ENCODE peak calls at places on chromosomes 2 and 18, in four cellular contexts. One of them, this sample, is unnamed.

GRCh38 chr18:71047882-71048281 is 759.0 kb downstream of the SOCS6 start:
- DNase-seq in stimulated activated effector memory CD8-positive, alpha-beta T cell treated with anti-CD3 and anti-CD28 coated beads, Interleukin-12 subunit alpha, Interleukin-12 subunit beta, amount 100 ng/mL, for 72 hours: no peak
- DNase-seq in stomach: no peak
- DNase-seq in HT1080: no peak
- DNase-seq in this sample: no peak

GRCh38 chr18:47985837-47986236 is 55.4 kb upstream of the SMAD2 start:
- DNase-seq in stomach: no peak
- DNase-seq in HT1080: no peak
- DNase-seq in stimulated activated effector memory CD8-positive, alpha-beta T cell treated with anti-CD3 and anti-CD28 coated beads, Interleukin-12 subunit alpha, Interleukin-12 subunit beta, amount 100 ng/mL, for 72 hours: no peak
- DNase-seq in this sample: no peak

GRCh38 chr2:233829193-233830110 is 24.9 kb downstream of the HJURP start:
- DNase-seq in HT1080: no peak
- DNase-seq in stimulated activated effector memory CD8-positive, alpha-beta T cell treated with anti-CD3 and anti-CD28 coated beads, Interleukin-12 subunit alpha, Interleukin-12 subunit beta, amount 100 ng/mL, for 72 hours: no peak
- DNase-seq in stomach: peak; percentile 15
- DNase-seq in this sample: no peak

GRCh38 chr2:205811387-205811786 is 129.1 kb downstream of the NRP2 start:
- DNase-seq in stomach: no peak
- DNase-seq in stimulated activated effector memory CD8-positive, alpha-beta T cell treated with anti-CD3 and anti-CD28 coated beads, Interleukin-12 subunit alpha, Interleukin-12 subunit beta, amount 100 ng/mL, for 72 hours: no peak
- DNase-seq in HT1080: no peak
- DNase-seq in this sample: no peak

GRCh38 chr18:39414009-39414700 is 1848.6 kb upstream of the CELF4 start:
- DNase-seq in stimulated activated effector memory CD8-positive, alpha-beta T cell treated with anti-CD3 and anti-CD28 coated beads, Interleukin-12 subunit alpha, Interleukin-12 subunit beta, amount 100 ng/mL, for 72 hours: no peak
- DNase-seq in stomach: no peak
- DNase-seq in HT1080: peak; percentile 93
- DNase-seq in this sample: no peak

GRCh38 chr2:154264024-154264423 is 392.3 kb downstream of the GALNT13 start:
- DNase-seq in stimulated activated effector memory CD8-positive, alpha-beta T cell treated with anti-CD3 and anti-CD28 coated beads, Interleukin-12 subunit alpha, Interleukin-12 subunit beta, amount 100 ng/mL, for 72 hours: no peak
- DNase-seq in stomach: no peak
- DNase-seq in HT1080: peak; percentile 70
- DNase-seq in this sample: no peak

GRCh38 chr2:235827585-235827992 is 333.7 kb downstream of the AGAP1 start:
- DNase-seq in stomach: no peak
- DNase-seq in HT1080: peak; percentile 85
- DNase-seq in stimulated activated effector memory CD8-positive, alpha-beta T cell treated with anti-CD3 and anti-CD28 coated beads, Interleukin-12 subunit alpha, Interleukin-12 subunit beta, amount 100 ng/mL, for 72 hours: no peak
- DNase-seq in this sample: no peak

GRCh38 chr2:172079416-172079815 is 5.9 kb upstream of the DLX1 start:
- DNase-seq in stimulated activated effector memory CD8-positive, alpha-beta T cell treated with anti-CD3 and anti-CD28 coated beads, Interleukin-12 subunit alpha, Interleukin-12 subunit beta, amount 100 ng/mL, for 72 hours: no peak
- DNase-seq in stomach: no peak
- DNase-seq in HT1080: no peak
- DNase-seq in this sample: no peak

GRCh38 chr18:677951-678363 is 20.5 kb downstream of the TYMS start:
- DNase-seq in HT1080: no peak
- DNase-seq in stimulated activated effector memory CD8-positive, alpha-beta T cell treated with anti-CD3 and anti-CD28 coated beads, Interleukin-12 subunit alpha, Interleukin-12 subunit beta, amount 100 ng/mL, for 72 hours: no peak
- DNase-seq in stomach: no peak
- DNase-seq in this sample: no peak

GRCh38 chr2:143521404-143521803 is 392.2 kb downstream of the ARHGAP15 start:
- DNase-seq in stomach: no peak
- DNase-seq in stimulated activated effector memory CD8-positive, alpha-beta T cell treated with anti-CD3 and anti-CD28 coated beads, Interleukin-12 subunit alpha, Interleukin-12 subunit beta, amount 100 ng/mL, for 72 hours: no peak
- DNase-seq in HT1080: no peak
- DNase-seq in this sample: no peak

GRCh38 chr2:31515586-31515985 is 65.2 kb downstream of the SRD5A2 start:
- DNase-seq in stomach: no peak
- DNase-seq in HT1080: no peak
- DNase-seq in stimulated activated effector memory CD8-positive, alpha-beta T cell treated with anti-CD3 and anti-CD28 coated beads, Interleukin-12 subunit alpha, Interleukin-12 subunit beta, amount 100 ng/mL, for 72 hours: no peak
- DNase-seq in this sample: no peak

GRCh38 chr2:71896385-71897144 is 251.1 kb downstream of the CYP26B1 start:
- DNase-seq in HT1080: no peak
- DNase-seq in stomach: no peak
- DNase-seq in stimulated activated effector memory CD8-positive, alpha-beta T cell treated with anti-CD3 and anti-CD28 coated beads, Interleukin-12 subunit alpha, Interleukin-12 subunit beta, amount 100 ng/mL, for 72 hours: no peak
- DNase-seq in this sample: no peak

GRCh38 chr18:33495278-33495677 is 54.8 kb upstream of the CCDC178 start:
- DNase-seq in stomach: no peak
- DNase-seq in HT1080: peak; percentile 58
- DNase-seq in stimulated activated effector memory CD8-positive, alpha-beta T cell treated with anti-CD3 and anti-CD28 coated beads, Interleukin-12 subunit alpha, Interleukin-12 subunit beta, amount 100 ng/mL, for 72 hours: no peak
- DNase-seq in this sample: no peak

GRCh38 chr18:11407900-11408299 is 201.5 kb upstream of the SLC35G4 start:
- DNase-seq in HT1080: peak; percentile 26
- DNase-seq in stomach: no peak
- DNase-seq in stimulated activated effector memory CD8-positive, alpha-beta T cell treated with anti-CD3 and anti-CD28 coated beads, Interleukin-12 subunit alpha, Interleukin-12 subunit beta, amount 100 ng/mL, for 72 hours: no peak
- DNase-seq in this sample: no peak

GRCh38 chr18:55762424-55762823 is 174.4 kb upstream of the TCF4 start:
- DNase-seq in stomach: no peak
- DNase-seq in stimulated activated effector memory CD8-positive, alpha-beta T cell treated with anti-CD3 and anti-CD28 coated beads, Interleukin-12 subunit alpha, Interleukin-12 subunit beta, amount 100 ng/mL, for 72 hours: no peak
- DNase-seq in HT1080: no peak
- DNase-seq in this sample: no peak

GRCh38 chr2:106193491-106193976 is 567 bp downstream of the UXS1 start:
- DNase-seq in stimulated activated effector memory CD8-positive, alpha-beta T cell treated with anti-CD3 and anti-CD28 coated beads, Interleukin-12 subunit alpha, Interleukin-12 subunit beta, amount 100 ng/mL, for 72 hours: peak; percentile 26
- DNase-seq in stomach: peak; percentile 51
- DNase-seq in HT1080: peak; percentile 13
- DNase-seq in this sample: no peak

GRCh38 chr2:46002947-46003346 is 294.3 kb upstream of the EPAS1 start:
- DNase-seq in HT1080: no peak
- DNase-seq in stomach: no peak
- DNase-seq in stimulated activated effector memory CD8-positive, alpha-beta T cell treated with anti-CD3 and anti-CD28 coated beads, Interleukin-12 subunit alpha, Interleukin-12 subunit beta, amount 100 ng/mL, for 72 hours: no peak
- DNase-seq in this sample: no peak

GRCh38 chr2:222752731-222753130 is 81.3 kb downstream of the MOGAT1 start:
- DNase-seq in stomach: no peak
- DNase-seq in HT1080: no peak
- DNase-seq in stimulated activated effector memory CD8-positive, alpha-beta T cell treated with anti-CD3 and anti-CD28 coated beads, Interleukin-12 subunit alpha, Interleukin-12 subunit beta, amount 100 ng/mL, for 72 hours: no peak
- DNase-seq in this sample: no peak

GRCh38 chr2:189115126-189115525 is 64.4 kb downstream of the COL5A2 start:
- DNase-seq in stimulated activated effector memory CD8-positive, alpha-beta T cell treated with anti-CD3 and anti-CD28 coated beads, Interleukin-12 subunit alpha, Interleukin-12 subunit beta, amount 100 ng/mL, for 72 hours: no peak
- DNase-seq in stomach: no peak
- DNase-seq in HT1080: peak; percentile 15
- DNase-seq in this sample: no peak

GRCh38 chr2:46960618-46961017 is 45.0 kb upstream of the MCFD2 start:
- DNase-seq in HT1080: no peak
- DNase-seq in stomach: no peak
- DNase-seq in stimulated activated effector memory CD8-positive, alpha-beta T cell treated with anti-CD3 and anti-CD28 coated beads, Interleukin-12 subunit alpha, Interleukin-12 subunit beta, amount 100 ng/mL, for 72 hours: no peak
- DNase-seq in this sample: no peak

GRCh38 chr2:239803102-239803763 is 221.9 kb downstream of the NDUFA10 start:
- DNase-seq in HT1080: no peak
- DNase-seq in stomach: peak; percentile 11
- DNase-seq in stimulated activated effector memory CD8-positive, alpha-beta T cell treated with anti-CD3 and anti-CD28 coated beads, Interleukin-12 subunit alpha, Interleukin-12 subunit beta, amount 100 ng/mL, for 72 hours: no peak
- DNase-seq in this sample: no peak

GRCh38 chr2:162840598-162841246 is 2.2 kb upstream of the KCNH7 start:
- DNase-seq in stomach: peak; percentile 45
- DNase-seq in stimulated activated effector memory CD8-positive, alpha-beta T cell treated with anti-CD3 and anti-CD28 coated beads, Interleukin-12 subunit alpha, Interleukin-12 subunit beta, amount 100 ng/mL, for 72 hours: no peak
- DNase-seq in HT1080: peak; percentile 72
- DNase-seq in this sample: no peak

GRCh38 chr2:12737226-12738111 is 20.7 kb downstream of the TRIB2 start:
- DNase-seq in stomach: no peak
- DNase-seq in stimulated activated effector memory CD8-positive, alpha-beta T cell treated with anti-CD3 and anti-CD28 coated beads, Interleukin-12 subunit alpha, Interleukin-12 subunit beta, amount 100 ng/mL, for 72 hours: no peak
- DNase-seq in HT1080: no peak
- DNase-seq in this sample: no peak

GRCh38 chr18:36188912-36189311 is 1.6 kb downstream of the MOCOS start:
- DNase-seq in HT1080: no peak
- DNase-seq in stomach: no peak
- DNase-seq in stimulated activated effector memory CD8-positive, alpha-beta T cell treated with anti-CD3 and anti-CD28 coated beads, Interleukin-12 subunit alpha, Interleukin-12 subunit beta, amount 100 ng/mL, for 72 hours: no peak
- DNase-seq in this sample: no peak

GRCh38 chr2:236604971-236605734 is 35.5 kb downstream of the ACKR3 start:
- DNase-seq in stomach: no peak
- DNase-seq in HT1080: no peak
- DNase-seq in stimulated activated effector memory CD8-positive, alpha-beta T cell treated with anti-CD3 and anti-CD28 coated beads, Interleukin-12 subunit alpha, Interleukin-12 subunit beta, amount 100 ng/mL, for 72 hours: no peak
- DNase-seq in this sample: no peak

GRCh38 chr18:50203801-50204604 is 9.1 kb upstream of the MYO5B start:
- DNase-seq in stimulated activated effector memory CD8-positive, alpha-beta T cell treated with anti-CD3 and anti-CD28 coated beads, Interleukin-12 subunit alpha, Interleukin-12 subunit beta, amount 100 ng/mL, for 72 hours: no peak
- DNase-seq in stomach: peak; percentile 63
- DNase-seq in HT1080: peak; percentile 55
- DNase-seq in this sample: no peak

GRCh38 chr2:696463-696862 is 19.3 kb upstream of the TMEM18 start:
- DNase-seq in HT1080: no peak
- DNase-seq in stimulated activated effector memory CD8-positive, alpha-beta T cell treated with anti-CD3 and anti-CD28 coated beads, Interleukin-12 subunit alpha, Interleukin-12 subunit beta, amount 100 ng/mL, for 72 hours: no peak
- DNase-seq in stomach: no peak
- DNase-seq in this sample: no peak

GRCh38 chr18:22391571-22392359 is 25.9 kb downstream of the CTAGE1 start:
- DNase-seq in stomach: no peak
- DNase-seq in stimulated activated effector memory CD8-positive, alpha-beta T cell treated with anti-CD3 and anti-CD28 coated beads, Interleukin-12 subunit alpha, Interleukin-12 subunit beta, amount 100 ng/mL, for 72 hours: peak; percentile 10
- DNase-seq in HT1080: peak; percentile 97
- DNase-seq in this sample: no peak

GRCh38 chr2:96150791-96151594 is 5.8 kb upstream of the DUSP2 start:
- DNase-seq in stimulated activated effector memory CD8-positive, alpha-beta T cell treated with anti-CD3 and anti-CD28 coated beads, Interleukin-12 subunit alpha, Interleukin-12 subunit beta, amount 100 ng/mL, for 72 hours: no peak
- DNase-seq in HT1080: no peak
- DNase-seq in stomach: no peak
- DNase-seq in this sample: no peak

GRCh38 chr2:60118061-60118460 is 435.4 kb downstream of the BCL11A start:
- DNase-seq in stomach: no peak
- DNase-seq in stimulated activated effector memory CD8-positive, alpha-beta T cell treated with anti-CD3 and anti-CD28 coated beads, Interleukin-12 subunit alpha, Interleukin-12 subunit beta, amount 100 ng/mL, for 72 hours: no peak
- DNase-seq in HT1080: peak; percentile 25
- DNase-seq in this sample: no peak

GRCh38 chr18:48548404-48548771 is 9.6 kb downstream of the CTIF start:
- DNase-seq in stomach: no peak
- DNase-seq in HT1080: no peak
- DNase-seq in stimulated activated effector memory CD8-positive, alpha-beta T cell treated with anti-CD3 and anti-CD28 coated beads, Interleukin-12 subunit alpha, Interleukin-12 subunit beta, amount 100 ng/mL, for 72 hours: no peak
- DNase-seq in this sample: no peak

GRCh38 chr2:180699657-180700361 is 280.6 kb upstream of the UBE2E3 start:
- DNase-seq in HT1080: peak; percentile 23
- DNase-seq in stimulated activated effector memory CD8-positive, alpha-beta T cell treated with anti-CD3 and anti-CD28 coated beads, Interleukin-12 subunit alpha, Interleukin-12 subunit beta, amount 100 ng/mL, for 72 hours: no peak
- DNase-seq in stomach: no peak
- DNase-seq in this sample: no peak

GRCh38 chr2:191936882-191937405 is 90.1 kb upstream of the CAVIN2 start:
- DNase-seq in stomach: no peak
- DNase-seq in HT1080: no peak
- DNase-seq in stimulated activated effector memory CD8-positive, alpha-beta T cell treated with anti-CD3 and anti-CD28 coated beads, Interleukin-12 subunit alpha, Interleukin-12 subunit beta, amount 100 ng/mL, for 72 hours: no peak
- DNase-seq in this sample: no peak

GRCh38 chr2:36807223-36807886 is 110.8 kb downstream of the VIT start:
- DNase-seq in stimulated activated effector memory CD8-positive, alpha-beta T cell treated with anti-CD3 and anti-CD28 coated beads, Interleukin-12 subunit alpha, Interleukin-12 subunit beta, amount 100 ng/mL, for 72 hours: no peak
- DNase-seq in HT1080: no peak
- DNase-seq in stomach: no peak
- DNase-seq in this sample: no peak

GRCh38 chr2:222320441-222321395 is 21.9 kb upstream of the PAX3 start:
- DNase-seq in HT1080: no peak
- DNase-seq in stomach: no peak
- DNase-seq in stimulated activated effector memory CD8-positive, alpha-beta T cell treated with anti-CD3 and anti-CD28 coated beads, Interleukin-12 subunit alpha, Interleukin-12 subunit beta, amount 100 ng/mL, for 72 hours: no peak
- DNase-seq in this sample: no peak